ENCODE peak calls at places on chromosomes 16 and 17, in eight cellular contexts. Z, O, A, U, W, S, N and R are unnamed samples.

GRCh38 chr17:35069311-35069710 is 5.8 kb upstream of the RFFL start:
- DNase-seq in Z (no peak), O (no peak), A (no peak), U (no peak), W (no peak), S (no peak), N (no peak), R (peak)

GRCh38 chr17:15498107-15498506 is 30.7 kb upstream of the CDRT4 start:
- DNase-seq in Z (no peak), O (no peak), A (no peak), U (peak), W (no peak), S (no peak), N (no peak), R (no peak)

GRCh38 chr16:67393111-67393789 is at the start of gene TPPP3:
- DNase-seq in Z (peak), O (no peak), A (peak), U (no peak), W (peak), S (peak), N (peak), R (peak)

GRCh38 chr17:59331929-59332889 is 754 bp downstream of the YPEL2 start:
- DNase-seq in Z (peak), O (no peak), A (peak), U (no peak), W (peak), S (peak), N (peak), R (no peak)

GRCh38 chr17:68390888-68391545 is 66.3 kb downstream of the WIPI1 start:
- DNase-seq in Z (no peak), O (no peak), A (no peak), U (no peak), W (no peak), S (no peak), N (no peak), R (peak)

GRCh38 chr16:57544129-57544653 is 1.7 kb downstream of the ADGRG5 start:
- DNase-seq in Z (no peak), O (no peak), A (no peak), U (no peak), W (peak), S (peak), N (no peak), R (no peak)

GRCh38 chr16:8862309-8863130 is 6.3 kb downstream of the CARHSP1 start:
- DNase-seq in Z (no peak), O (no peak), A (no peak), U (no peak), W (no peak), S (no peak), N (no peak), R (no peak)

GRCh38 chr17:47279062-47279801 is 25.6 kb downstream of the ITGB3 start:
- DNase-seq in Z (peak), O (peak), A (no peak), U (peak), W (peak), S (peak), N (no peak), R (peak)

GRCh38 chr16:11224096-11224893 is 31.7 kb downstream of the SOCS1 start:
- DNase-seq in Z (peak), O (no peak), A (peak), U (no peak), W (peak), S (peak), N (no peak), R (no peak)

GRCh38 chr17:72446525-72447250 is 325.9 kb downstream of the SOX9 start:
- DNase-seq in Z (no peak), O (no peak), A (no peak), U (no peak), W (no peak), S (peak), N (no peak), R (no peak)

GRCh38 chr16:64351116-64351515 is 770.7 kb downstream of the CDH11 start:
- DNase-seq in Z (no peak), O (no peak), A (no peak), U (no peak), W (no peak), S (no peak), N (no peak), R (no peak)

GRCh38 chr16:88693420-88694177 is 7.3 kb upstream of the SNAI3 start:
- DNase-seq in Z (no peak), O (no peak), A (no peak), U (no peak), W (no peak), S (no peak), N (no peak), R (no peak)

GRCh38 chr16:50708373-50709060 is 15.1 kb downstream of the NOD2 start:
- DNase-seq in Z (no peak), O (no peak), A (no peak), U (no peak), W (no peak), S (no peak), N (no peak), R (no peak)

GRCh38 chr17:65595071-65595655 is 33.7 kb upstream of the AXIN2 start:
- DNase-seq in Z (no peak), O (no peak), A (no peak), U (no peak), W (no peak), S (no peak), N (no peak), R (no peak)

GRCh38 chr17:44097110-44097810 is 26.2 kb downstream of the HDAC5 start:
- DNase-seq in Z (peak), O (peak), A (no peak), U (no peak), W (peak), S (no peak), N (no peak), R (no peak)

GRCh38 chr17:50661795-50662391 is 27.2 kb downstream of the ABCC3 start:
- DNase-seq in Z (no peak), O (peak), A (no peak), U (peak), W (no peak), S (no peak), N (no peak), R (peak)

GRCh38 chr17:8673621-8674020 is 43.1 kb upstream of the MYH10 start:
- DNase-seq in Z (no peak), O (peak), A (no peak), U (no peak), W (peak), S (no peak), N (no peak), R (no peak)

DNA sequence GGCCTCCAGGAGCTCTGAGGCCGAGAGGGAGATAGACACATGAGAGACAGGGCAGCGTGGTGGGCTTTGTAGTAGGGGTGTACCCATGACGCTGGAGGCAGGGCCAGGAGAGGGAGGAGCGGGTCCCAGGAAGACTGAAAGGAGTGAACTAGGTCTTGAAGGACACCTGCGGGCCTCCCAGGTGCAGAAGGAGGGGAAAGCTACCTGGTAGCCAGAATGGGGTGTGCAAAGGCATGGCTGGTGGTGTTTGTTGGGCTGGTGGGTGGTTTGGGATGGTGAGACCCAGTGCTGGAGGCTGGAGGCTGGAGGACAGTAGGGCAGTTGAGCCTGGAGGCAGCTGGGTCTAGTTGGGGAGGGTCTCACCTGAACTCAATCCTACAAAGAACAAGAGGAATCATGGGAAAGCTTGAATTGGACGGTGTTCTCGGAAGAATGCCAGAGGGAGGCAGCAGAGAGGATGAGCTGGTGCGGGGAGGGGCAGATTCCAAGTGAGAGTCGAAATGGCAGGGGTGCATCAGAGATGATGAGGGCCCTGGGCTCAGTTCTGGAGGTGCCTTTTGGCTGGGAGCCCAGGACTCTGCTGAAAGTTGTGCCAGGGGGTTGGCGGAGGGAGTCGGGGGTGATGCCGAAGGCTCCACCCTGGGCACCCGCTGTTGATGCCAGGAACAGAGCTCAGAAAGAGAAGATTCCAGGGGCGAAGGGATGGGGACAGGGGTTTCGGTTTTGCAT is 21.2 kb downstream of the C1QTNF1 start:
- DNase-seq in Z (no peak), O (no peak), A (no peak), U (no peak), W (no peak), S (peak), N (no peak), R (no peak)
- TF ChIP-seq CTCF in Z (no peak), O (no peak), A (no peak), U (no peak), W (no peak), S (no peak), N (no peak), R (no peak)

DNA sequence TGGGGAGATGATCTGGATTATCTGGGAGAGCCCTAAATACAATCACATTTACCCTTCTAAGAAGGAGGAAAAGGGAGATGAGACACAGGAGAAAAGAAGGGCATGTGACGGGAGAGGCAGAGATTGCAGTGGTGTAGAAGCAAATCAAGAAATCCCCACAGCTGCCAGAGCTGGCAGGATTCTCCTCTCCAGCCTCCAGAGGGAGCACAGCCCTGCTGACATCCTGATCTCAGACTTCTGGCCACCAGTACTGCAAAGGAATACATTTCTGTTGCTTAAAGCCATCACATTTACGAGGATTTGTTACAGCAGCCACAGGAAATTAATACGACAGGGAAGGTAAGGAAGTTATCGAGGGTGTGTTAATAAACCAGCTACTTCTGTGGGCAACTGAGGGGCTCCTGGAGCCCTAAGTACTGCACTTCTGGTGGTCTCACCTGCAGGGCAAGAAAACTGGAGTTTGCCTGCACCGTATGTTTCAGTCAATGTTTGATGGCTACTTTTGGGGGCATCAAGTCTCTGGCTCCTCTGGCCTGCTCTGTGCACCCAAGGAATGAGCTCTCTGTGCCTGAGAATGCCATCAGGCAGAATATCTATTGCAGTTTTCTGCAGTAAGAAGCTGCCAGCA is 22.9 kb upstream of the CDH13 start:
- DNase-seq in Z (peak), O (peak), A (peak), U (peak), W (peak), S (no peak), N (no peak), R (peak)
- TF ChIP-seq CTCF in Z (peak), O (peak), A (peak), U (peak), W (peak), S (peak), N (peak), R (peak)

DNA sequence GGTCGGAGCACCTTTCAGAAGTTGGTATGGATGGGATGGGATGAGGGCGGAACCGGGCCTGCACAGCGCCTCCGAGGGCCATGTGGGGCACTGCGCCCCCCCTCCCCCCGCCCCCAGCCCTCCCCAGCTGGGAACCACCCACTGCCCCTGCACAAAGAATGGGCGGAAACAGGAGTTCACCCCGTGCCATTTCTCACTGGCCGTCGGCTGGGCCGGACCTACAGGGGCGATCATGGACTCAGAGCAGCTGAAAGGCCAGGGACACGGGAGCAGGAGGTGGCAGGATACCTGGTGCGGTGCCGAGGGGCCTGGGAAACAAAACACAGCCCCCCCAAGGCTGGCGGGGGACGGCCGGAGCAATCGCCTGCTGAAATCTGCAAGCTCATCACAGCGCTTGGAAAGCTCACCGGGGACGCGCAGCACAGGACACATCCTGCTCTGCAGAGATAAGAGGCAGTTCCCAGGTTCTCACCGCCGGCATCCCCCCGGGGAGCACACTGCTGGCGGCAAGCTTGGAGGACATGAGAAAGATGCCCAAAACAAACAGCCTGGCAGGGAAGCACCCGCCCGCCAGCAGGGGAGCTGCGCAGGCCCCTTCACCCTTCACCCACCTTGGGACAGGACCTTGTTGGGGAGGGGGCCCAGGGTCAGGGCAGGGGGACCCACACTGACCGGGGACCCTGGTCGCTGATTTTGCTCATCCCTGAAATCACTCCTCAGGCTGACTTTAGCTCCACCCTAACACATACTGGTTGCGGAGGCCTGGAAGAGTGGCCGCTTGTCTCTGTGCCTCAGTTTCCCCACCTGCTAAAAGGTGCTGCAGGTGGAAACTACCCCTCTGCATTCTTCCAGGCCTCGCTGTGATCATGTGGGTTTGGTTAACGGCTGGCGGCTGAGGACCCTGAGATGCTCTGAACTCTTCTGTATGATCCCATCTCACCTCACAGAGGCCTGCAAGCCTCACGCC is 263.9 kb downstream of the C16orf95 start:
- DNase-seq in Z (no peak), O (no peak), A (no peak), U (no peak), W (no peak), S (no peak), N (no peak), R (no peak)
- TF ChIP-seq CTCF in Z (no peak), O (peak), A (peak), U (no peak), W (peak), S (no peak), N (peak), R (no peak)

DNA sequence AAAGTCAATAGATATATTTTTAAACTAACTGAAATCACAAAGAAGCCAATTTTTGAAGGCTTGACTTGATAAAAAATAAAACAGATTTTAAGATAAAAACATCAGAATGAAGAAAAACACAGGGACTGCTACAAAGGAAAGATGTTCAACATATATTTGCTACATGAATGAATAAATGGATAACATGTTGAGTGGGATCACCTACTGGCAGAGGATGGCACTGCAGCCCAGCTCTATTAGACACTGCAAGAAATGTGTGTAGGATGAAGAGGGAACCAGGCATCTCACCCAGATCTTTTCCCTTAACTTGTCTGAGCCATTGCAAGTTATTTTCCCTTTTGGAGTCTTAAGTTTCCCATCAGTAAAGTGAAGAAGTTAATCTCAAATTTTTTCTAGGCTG is 4.2 kb downstream of the AIPL1 start:
- DNase-seq in Z (no peak), O (no peak), A (no peak), U (no peak), W (no peak), S (no peak), N (no peak), R (no peak)
- TF ChIP-seq CTCF in Z (no peak), O (peak), A (no peak), U (peak), W (peak), S (no peak), N (peak), R (peak)

GRCh38 chr17:5513610-5514009 is 27.2 kb downstream of the MIS12 start:
- DNase-seq in Z (no peak), O (no peak), A (no peak), U (no peak), W (no peak), S (no peak), N (no peak), R (no peak)

GRCh38 chr17:5510776-5511175 is 24.4 kb downstream of the MIS12 start:
- DNase-seq in Z (no peak), O (no peak), A (no peak), U (no peak), W (no peak), S (no peak), N (no peak), R (peak)

GRCh38 chr17:5506307-5506706 is 19.9 kb downstream of the MIS12 start:
- DNase-seq in Z (no peak), O (no peak), A (no peak), U (no peak), W (no peak), S (no peak), N (no peak), R (no peak)

GRCh38 chr17:5509482-5509881 is 23.1 kb downstream of the MIS12 start:
- DNase-seq in Z (no peak), O (no peak), A (no peak), U (peak), W (no peak), S (no peak), N (no peak), R (peak)

DNA sequence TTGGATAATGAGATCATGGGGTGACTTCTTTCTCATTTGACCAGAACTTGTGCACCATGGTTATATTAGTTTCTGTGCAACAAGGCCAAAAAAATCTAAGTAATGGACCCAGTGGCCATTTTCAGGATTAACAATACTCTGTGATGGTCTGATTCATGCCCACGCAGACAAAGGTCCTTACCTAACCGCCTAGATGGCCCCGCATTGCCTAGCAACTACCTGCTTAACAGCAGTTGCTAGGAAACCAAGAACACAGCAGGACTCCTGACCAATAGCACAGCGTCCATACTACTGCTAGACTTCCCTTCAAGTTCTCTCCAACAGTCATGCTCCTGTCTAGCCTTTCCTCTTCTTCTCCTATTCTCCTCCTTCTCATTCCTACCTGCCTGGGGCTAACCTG is 22.5 kb downstream of the MIS12 start:
- DNase-seq in Z (no peak), O (no peak), A (no peak), U (no peak), W (no peak), S (no peak), N (no peak), R (peak)
- TF ChIP-seq CTCF in Z (no peak), O (no peak), A (no peak), U (no peak), W (no peak), S (no peak), N (no peak), R (no peak)

GRCh38 chr17:74795327-74796020 is 19.3 kb upstream of the NAT9 start:
- DNase-seq in Z (no peak), O (no peak), A (no peak), U (no peak), W (no peak), S (no peak), N (no peak), R (no peak)

GRCh38 chr17:74792586-74792985 is 16.4 kb upstream of the NAT9 start:
- DNase-seq in Z (no peak), O (no peak), A (no peak), U (no peak), W (no peak), S (no peak), N (no peak), R (no peak)

GRCh38 chr17:74785981-74786360 is 9.8 kb upstream of the NAT9 start:
- DNase-seq in Z (no peak), O (no peak), A (no peak), U (no peak), W (no peak), S (no peak), N (no peak), R (peak)

GRCh38 chr17:74786411-74787097 is 10.4 kb upstream of the NAT9 start:
- DNase-seq in Z (no peak), O (no peak), A (no peak), U (no peak), W (no peak), S (no peak), N (no peak), R (no peak)

DNA sequence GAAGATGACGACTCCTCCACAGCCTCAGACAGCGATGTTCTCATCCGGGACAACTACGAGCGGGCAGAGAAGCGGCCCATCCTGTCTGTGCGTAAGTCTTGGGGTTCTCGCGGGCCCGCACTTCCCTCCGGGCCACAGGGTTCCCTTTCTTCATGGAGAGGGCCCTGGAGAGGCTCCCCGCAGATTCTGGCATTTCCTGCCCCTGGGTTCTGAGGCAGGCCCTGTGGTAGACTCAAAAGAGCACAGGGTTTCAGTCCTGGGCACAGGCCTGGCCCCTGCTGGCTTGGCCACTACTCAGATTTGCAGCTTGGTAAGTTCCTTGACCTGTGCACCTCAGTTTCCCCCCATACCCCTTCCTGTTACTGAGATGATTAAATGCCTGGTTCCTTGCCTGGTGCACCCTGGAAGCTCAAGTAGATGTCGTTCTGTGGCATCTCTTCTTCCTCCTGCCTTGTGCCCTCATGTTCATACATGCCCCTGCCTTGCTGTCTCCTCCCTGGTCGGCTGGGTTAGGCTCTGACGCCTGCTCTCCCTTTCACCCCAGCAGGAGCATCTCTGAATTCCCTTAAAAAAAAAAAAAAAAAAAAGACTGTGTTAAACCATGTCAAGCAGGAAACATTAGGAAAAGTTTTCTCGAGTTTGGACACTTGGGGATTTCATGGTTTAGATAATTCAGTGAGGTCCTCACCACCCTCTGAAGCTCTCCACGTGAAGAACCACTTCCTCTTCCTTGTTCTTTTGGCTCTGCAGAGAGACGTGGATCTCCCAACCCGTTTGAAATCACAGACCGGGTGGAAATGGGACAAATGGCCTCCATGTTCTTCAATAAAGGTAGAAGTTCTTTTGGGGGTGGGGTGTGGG is 14.3 kb upstream of the NAT9 start:
- DNase-seq in Z (no peak), O (no peak), A (no peak), U (no peak), W (no peak), S (no peak), N (no peak), R (peak)
- TF ChIP-seq CTCF in Z (no peak), O (no peak), A (no peak), U (no peak), W (no peak), S (no peak), N (no peak), R (peak)

GRCh38 chr17:80380068-80381061 is 34.6 kb upstream of the ENDOV start:
- DNase-seq in Z (no peak), O (no peak), A (no peak), U (no peak), W (no peak), S (no peak), N (no peak), R (no peak)
- TF ChIP-seq CTCF in Z (no peak), O (no peak), A (no peak), U (no peak), W (no peak), S (no peak), N (no peak), R (no peak)